ENCODE peak calls at places on chromosomes 6 and 20, in five cellular contexts. One of them, this sample, is unnamed.

GRCh38 chr20:3218307-3218988 is 9.2 kb downstream of the ITPA start:
- DNase-seq in ovary: peak
- DNase-seq in uterus: no peak
- DNase-seq in heart left ventricle: peak
- DNase-seq in breast epithelium: peak
- DNase-seq in this sample: peak

GRCh38 chr20:8855315-8855714 is 213.6 kb upstream of the PLCB4 start:
- DNase-seq in ovary: peak
- DNase-seq in uterus: peak
- DNase-seq in heart left ventricle: peak
- DNase-seq in breast epithelium: no peak
- DNase-seq in this sample: no peak

GRCh38 chr6:37696220-37696840 is 1.4 kb downstream of the MDGA1 start:
- DNase-seq in ovary: peak
- DNase-seq in uterus: peak
- DNase-seq in heart left ventricle: peak
- DNase-seq in breast epithelium: no peak
- DNase-seq in this sample: peak

GRCh38 chr20:43009497-43009896 is 180.2 kb downstream of the PTPRT start:
- DNase-seq in ovary: no peak
- DNase-seq in uterus: no peak
- DNase-seq in heart left ventricle: no peak
- DNase-seq in breast epithelium: no peak
- DNase-seq in this sample: no peak

GRCh38 chr6:113782641-113783040 is 74.5 kb upstream of the MARCKS start:
- DNase-seq in ovary: no peak
- DNase-seq in uterus: no peak
- DNase-seq in heart left ventricle: no peak
- DNase-seq in breast epithelium: no peak
- DNase-seq in this sample: no peak

GRCh38 chr6:148868314-148868713 is 121.5 kb downstream of the UST start:
- DNase-seq in ovary: no peak
- DNase-seq in uterus: no peak
- DNase-seq in heart left ventricle: no peak
- DNase-seq in breast epithelium: no peak
- DNase-seq in this sample: no peak

GRCh38 chr6:3706547-3707467 is 44.7 kb downstream of the PXDC1 start:
- DNase-seq in ovary: no peak
- DNase-seq in uterus: no peak
- DNase-seq in heart left ventricle: no peak
- DNase-seq in breast epithelium: no peak
- DNase-seq in this sample: no peak

GRCh38 chr6:88807622-88808021 is 155.8 kb downstream of the RNGTT start:
- DNase-seq in ovary: no peak
- DNase-seq in uterus: no peak
- DNase-seq in heart left ventricle: no peak
- DNase-seq in breast epithelium: no peak
- DNase-seq in this sample: no peak

GRCh38 chr20:36875702-36876472 is at the start of gene TLDC2:
- DNase-seq in ovary: peak
- DNase-seq in uterus: no peak
- DNase-seq in heart left ventricle: no peak
- DNase-seq in breast epithelium: no peak
- DNase-seq in this sample: no peak

GRCh38 chr6:63764318-63764916 is 128.8 kb downstream of the PHF3 start:
- DNase-seq in ovary: no peak
- DNase-seq in uterus: no peak
- DNase-seq in heart left ventricle: no peak
- DNase-seq in breast epithelium: no peak
- DNase-seq in this sample: no peak

GRCh38 chr6:11110921-11111768 is at the start of gene ERVFRD-1:
- DNase-seq in ovary: no peak
- DNase-seq in uterus: no peak
- DNase-seq in heart left ventricle: no peak
- DNase-seq in breast epithelium: no peak
- DNase-seq in this sample: no peak

GRCh38 chr6:157669747-157670216 is 153.3 kb upstream of the SNX9 start:
- DNase-seq in ovary: peak
- DNase-seq in uterus: peak
- DNase-seq in heart left ventricle: peak
- DNase-seq in breast epithelium: peak
- DNase-seq in this sample: peak

GRCh38 chr6:170186909-170187668 is 103.8 kb downstream of the DLL1 start:
- DNase-seq in ovary: no peak
- DNase-seq in uterus: no peak
- DNase-seq in heart left ventricle: no peak
- DNase-seq in breast epithelium: peak
- DNase-seq in this sample: no peak

GRCh38 chr6:38907264-38907663 is 141.3 kb upstream of the GLP1R start:
- DNase-seq in ovary: no peak
- DNase-seq in uterus: no peak
- DNase-seq in heart left ventricle: no peak
- DNase-seq in breast epithelium: no peak
- DNase-seq in this sample: no peak

GRCh38 chr6:232896-233640 is 59.2 kb upstream of the DUSP22 start:
- DNase-seq in ovary: no peak
- DNase-seq in uterus: no peak
- DNase-seq in heart left ventricle: no peak
- DNase-seq in breast epithelium: no peak
- DNase-seq in this sample: no peak

GRCh38 chr6:236519-236918 is 55.8 kb upstream of the DUSP22 start:
- DNase-seq in ovary: no peak
- DNase-seq in uterus: no peak
- DNase-seq in heart left ventricle: no peak
- DNase-seq in breast epithelium: no peak
- DNase-seq in this sample: no peak

GRCh38 chr6:231779-232178 is 60.5 kb upstream of the DUSP22 start:
- DNase-seq in ovary: no peak
- DNase-seq in uterus: no peak
- DNase-seq in heart left ventricle: no peak
- DNase-seq in breast epithelium: no peak
- DNase-seq in this sample: no peak

GRCh38 chr6:235763-236360 is 56.4 kb upstream of the DUSP22 start:
- DNase-seq in ovary: no peak
- DNase-seq in uterus: no peak
- DNase-seq in heart left ventricle: no peak
- DNase-seq in breast epithelium: no peak
- DNase-seq in this sample: no peak

DNA sequence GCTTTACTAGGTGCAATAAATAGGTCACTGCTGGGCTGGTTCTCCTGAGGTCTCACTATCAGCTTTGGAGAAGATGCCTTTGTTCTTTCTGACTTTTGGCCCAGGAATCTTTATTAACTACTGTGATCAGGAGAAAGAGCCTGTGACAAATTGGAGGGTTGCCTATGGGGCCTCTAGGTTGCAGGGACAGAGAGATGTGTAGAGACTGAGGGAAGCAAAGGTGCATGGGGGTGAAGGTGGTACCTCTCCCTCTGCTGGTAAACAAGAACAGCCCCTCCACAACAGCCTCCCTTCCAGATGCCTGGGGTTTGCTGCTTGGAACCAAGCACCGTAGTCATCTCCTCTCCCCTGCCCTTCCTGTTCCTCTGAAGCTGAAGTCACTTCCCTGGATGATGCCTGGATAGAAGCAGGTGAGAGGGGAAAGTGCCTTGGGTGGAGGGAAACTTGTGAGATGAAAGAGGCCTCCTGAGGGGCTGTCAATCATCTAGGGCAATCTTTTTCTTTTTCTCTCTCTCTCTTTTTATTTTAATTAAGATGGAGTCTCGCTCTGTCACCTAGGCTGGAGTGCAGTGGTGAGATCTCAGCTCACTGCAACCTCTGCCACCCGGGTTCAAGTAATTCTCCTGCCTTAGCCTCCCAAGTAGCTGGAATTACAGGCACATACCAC is 57.4 kb upstream of the DUSP22 start:
- DNase-seq in ovary: no peak
- DNase-seq in uterus: no peak
- DNase-seq in heart left ventricle: no peak
- DNase-seq in breast epithelium: no peak
- DNase-seq in this sample: no peak
- TF ChIP-seq POLR2A in ovary: no peak
- TF ChIP-seq POLR2A in uterus: no peak
- TF ChIP-seq POLR2A in heart left ventricle: no peak
- TF ChIP-seq POLR2A in breast epithelium: no peak
- TF ChIP-seq POLR2A in this sample: no peak

DNA sequence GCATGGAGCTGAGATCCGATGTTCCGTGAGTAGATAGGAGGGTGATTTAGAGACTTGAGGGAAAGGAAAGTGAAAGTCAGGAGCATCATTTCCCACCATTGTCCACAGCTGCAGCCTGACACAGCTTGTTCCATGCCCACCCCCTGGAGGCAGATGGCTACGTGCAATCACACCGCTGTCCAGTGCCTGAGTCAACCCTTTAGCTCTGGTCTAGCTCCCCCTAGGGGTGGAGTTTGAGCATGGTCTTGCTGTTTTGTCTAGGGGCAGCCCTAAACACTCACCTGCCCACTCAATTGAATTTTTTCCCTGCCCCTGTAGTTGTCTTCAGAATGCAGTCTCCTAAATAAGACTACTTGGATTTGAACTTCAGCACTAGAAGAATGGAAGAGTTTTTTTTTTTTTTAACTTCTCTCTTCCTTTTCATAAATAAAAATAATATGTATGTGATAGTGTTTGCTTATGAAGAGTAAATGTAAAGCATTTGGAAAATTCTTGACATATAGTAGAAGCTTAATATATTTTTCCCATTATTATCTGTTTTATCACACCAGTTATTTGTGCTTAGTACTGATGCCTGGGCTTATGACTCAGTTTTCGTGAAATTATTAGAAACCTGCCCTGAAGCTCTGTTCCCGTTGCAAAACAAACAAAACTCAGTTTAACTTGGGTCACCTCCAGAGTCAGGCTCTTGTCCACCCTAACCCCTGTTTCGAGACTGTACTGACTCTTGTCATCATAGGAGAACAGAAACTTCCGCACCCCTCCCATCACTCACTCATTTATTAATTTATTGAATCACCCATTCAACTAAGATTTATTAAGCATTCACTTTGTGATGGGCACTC is 814.8 kb downstream of the MAFB start:
- DNase-seq in ovary: peak
- DNase-seq in uterus: peak
- DNase-seq in heart left ventricle: peak
- DNase-seq in breast epithelium: peak
- DNase-seq in this sample: peak
- TF ChIP-seq CTCF in ovary: peak
- TF ChIP-seq CTCF in uterus: peak
- TF ChIP-seq CTCF in heart left ventricle: peak
- TF ChIP-seq CTCF in breast epithelium: no peak
- TF ChIP-seq CTCF in this sample: no peak

GRCh38 chr6:16434885-16435284 is 196.5 kb downstream of the GMPR start:
- DNase-seq in ovary: no peak
- DNase-seq in uterus: no peak
- DNase-seq in heart left ventricle: no peak
- DNase-seq in breast epithelium: no peak
- DNase-seq in this sample: no peak

GRCh38 chr6:16433338-16433737 is 195.0 kb downstream of the GMPR start:
- DNase-seq in ovary: no peak
- DNase-seq in uterus: no peak
- DNase-seq in heart left ventricle: no peak
- DNase-seq in breast epithelium: no peak
- DNase-seq in this sample: no peak

GRCh38 chr6:16429669-16430068 is 191.3 kb downstream of the GMPR start:
- DNase-seq in ovary: no peak
- DNase-seq in uterus: no peak
- DNase-seq in heart left ventricle: no peak
- DNase-seq in breast epithelium: no peak
- DNase-seq in this sample: no peak

GRCh38 chr6:16430661-16431089 is 192.3 kb downstream of the GMPR start:
- DNase-seq in ovary: no peak
- DNase-seq in uterus: no peak
- DNase-seq in heart left ventricle: no peak
- DNase-seq in breast epithelium: no peak
- DNase-seq in this sample: no peak

GRCh38 chr6:16432075-16433032 is 194.0 kb downstream of the GMPR start:
- DNase-seq in ovary: no peak
- DNase-seq in uterus: peak
- DNase-seq in heart left ventricle: peak
- DNase-seq in breast epithelium: no peak
- DNase-seq in this sample: peak
- H3K27ac ChIP-seq in ovary: no peak
- H3K27ac ChIP-seq in uterus: no peak
- H3K27ac ChIP-seq in heart left ventricle: no peak
- H3K27ac ChIP-seq in breast epithelium: no peak
- H3K27ac ChIP-seq in this sample: no peak

GRCh38 chr6:137883400-137883888 is 16.4 kb downstream of the TNFAIP3 start:
- DNase-seq in ovary: no peak
- DNase-seq in uterus: no peak
- DNase-seq in heart left ventricle: no peak
- DNase-seq in breast epithelium: no peak
- DNase-seq in this sample: no peak
- TF ChIP-seq POLR2A in ovary: no peak
- TF ChIP-seq POLR2A in uterus: no peak
- TF ChIP-seq POLR2A in heart left ventricle: no peak
- TF ChIP-seq POLR2A in breast epithelium: no peak
- TF ChIP-seq POLR2A in this sample: no peak

GRCh38 chr6:1312193-1312443 is 220 bp downstream of the FOXQ1 start:
- DNase-seq in ovary: no peak
- DNase-seq in uterus: no peak
- DNase-seq in heart left ventricle: no peak
- DNase-seq in breast epithelium: no peak
- DNase-seq in this sample: no peak
- TF ChIP-seq CTCF in ovary: no peak
- TF ChIP-seq CTCF in uterus: no peak
- TF ChIP-seq CTCF in heart left ventricle: no peak
- TF ChIP-seq CTCF in breast epithelium: no peak
- TF ChIP-seq CTCF in this sample: no peak

GRCh38 chr6:150600003-150600301 is 267 bp downstream of the PLEKHG1 start:
- DNase-seq in ovary: no peak
- DNase-seq in uterus: no peak
- DNase-seq in heart left ventricle: no peak
- DNase-seq in breast epithelium: no peak
- DNase-seq in this sample: no peak
- H3K27ac ChIP-seq in ovary: peak
- H3K27ac ChIP-seq in uterus: peak
- H3K27ac ChIP-seq in heart left ventricle: peak
- H3K27ac ChIP-seq in breast epithelium: peak
- H3K27ac ChIP-seq in this sample: peak

This sample was measured in stomach.